ENCODE peak calls at places on chromosomes 16 and 17, in eight cellular contexts. M is stimulated activated CD4-positive, alpha-beta T cell treated with anti-CD3 and anti-CD28 coated beads, Interleukin-1b, Interleukin-23, amount 100 ng/mL, for 48 hours; E is posterior vena cava; J is cardiac muscle cell; X is T-helper 2 cell; K is left lobe of liver; U is NCI-H1436; H is GM06990. F is an unnamed sample.

GRCh38 chr17:37752482-37752881 is 7.6 kb upstream of the HNF1B start:
- DNase-seq in M (no peak), E (no peak), J (no peak), X (no peak), K (no peak), U (no peak), H (no peak), F (peak)

GRCh38 chr17:13002761-13003453 is 14.9 kb downstream of the ELAC2 start:
- DNase-seq in M (peak), E (peak), J (peak), X (peak), K (peak), U (peak), H (no peak), F (peak)

GRCh38 chr17:47829870-47830269 is 1.5 kb downstream of the MRPL10 start:
- DNase-seq in M (no peak), E (no peak), J (no peak), X (no peak), K (no peak), U (no peak), H (no peak), F (no peak)

GRCh38 chr17:2682304-2682938 is 29.1 kb downstream of the CLUH start:
- DNase-seq in M (no peak), E (no peak), J (no peak), X (no peak), K (no peak), U (no peak), H (no peak), F (no peak)

GRCh38 chr16:19578378-19578851 is 22.9 kb downstream of the VPS35L start:
- DNase-seq in M (no peak), E (no peak), J (peak), X (no peak), K (no peak), U (no peak), H (no peak), F (no peak)

GRCh38 chr17:3799181-3799627 is 1.8 kb downstream of the ITGAE start:
- DNase-seq in M (no peak), E (no peak), J (no peak), X (no peak), K (no peak), U (no peak), H (no peak), F (no peak)

GRCh38 chr17:57099165-57099564 is 14.1 kb downstream of the AKAP1 start:
- DNase-seq in M (no peak), E (no peak), J (no peak), X (no peak), K (no peak), U (no peak), H (no peak), F (no peak)

GRCh38 chr16:67942200-67942509 is 1.8 kb downstream of the LCAT start:
- DNase-seq in M (peak), E (no peak), J (peak), X (peak), K (no peak), U (no peak), H (no peak), F (peak)

GRCh38 chr17:18928726-18929125 is 23.2 kb upstream of the SLC5A10 start:
- DNase-seq in M (no peak), E (no peak), J (no peak), X (no peak), K (no peak), U (no peak), H (no peak), F (no peak)

GRCh38 chr16:48734220-48734619 is 124.2 kb upstream of the N4BP1 start:
- DNase-seq in M (no peak), E (no peak), J (no peak), X (no peak), K (no peak), U (peak), H (no peak), F (no peak)

GRCh38 chr16:2686912-2687507 is 4.7 kb downstream of the KCTD5 start:
- DNase-seq in M (no peak), E (peak), J (no peak), X (no peak), K (no peak), U (no peak), H (peak), F (no peak)

GRCh38 chr16:12972246-12972645 is 70.8 kb downstream of the SHISA9 start:
- DNase-seq in M (no peak), E (no peak), J (no peak), X (no peak), K (no peak), U (no peak), H (no peak), F (no peak)

GRCh38 chr17:59837362-59838195 is 55.2 kb downstream of the TUBD1 start:
- DNase-seq in M (peak), E (no peak), J (peak), X (peak), K (peak), U (peak), H (peak), F (peak)

GRCh38 chr17:58783380-58783779 is 27.7 kb downstream of the PPM1E start:
- DNase-seq in M (no peak), E (no peak), J (peak), X (no peak), K (no peak), U (peak), H (no peak), F (no peak)

GRCh38 chr17:67258836-67259468 is 14.0 kb upstream of the HELZ start:
- DNase-seq in M (peak), E (no peak), J (no peak), X (no peak), K (no peak), U (no peak), H (no peak), F (no peak)

GRCh38 chr17:17859909-17860760 is 23.3 kb upstream of the SREBF1 start:
- DNase-seq in M (peak), E (peak), J (peak), X (peak), K (peak), U (peak), H (peak), F (peak)

GRCh38 chr17:74859439-74860228 is at the start of gene GRIN2C:
- DNase-seq in M (no peak), E (no peak), J (no peak), X (peak), K (no peak), U (peak), H (no peak), F (no peak)

GRCh38 chr17:8668181-8668740 is 37.7 kb upstream of the MYH10 start:
- DNase-seq in M (no peak), E (no peak), J (peak), X (no peak), K (no peak), U (no peak), H (no peak), F (no peak)

GRCh38 chr17:41251261-41251660 is 1.8 kb downstream of the KRTAP9-4 start:
- DNase-seq in M (no peak), E (no peak), J (no peak), X (no peak), K (no peak), U (no peak), H (no peak), F (no peak)

GRCh38 chr17:33506889-33507650 is 214.0 kb upstream of the ASIC2 start:
- DNase-seq in M (no peak), E (no peak), J (peak), X (no peak), K (no peak), U (no peak), H (no peak), F (peak)

GRCh38 chr16:88469615-88470395 is 16.7 kb downstream of the ZFPM1 start:
- DNase-seq in M (peak), E (no peak), J (no peak), X (peak), K (no peak), U (no peak), H (no peak), F (no peak)

GRCh38 chr17:28325221-28325620 is 6.2 kb downstream of the TMEM97 start:
- DNase-seq in M (no peak), E (no peak), J (no peak), X (no peak), K (peak), U (no peak), H (no peak), F (no peak)

GRCh38 chr17:48779421-48779820 is 37.6 kb downstream of the TTLL6 start:
- DNase-seq in M (no peak), E (no peak), J (no peak), X (no peak), K (no peak), U (no peak), H (no peak), F (no peak)

GRCh38 chr17:38448208-38448776 is 20.0 kb downstream of the ARHGAP23 start:
- DNase-seq in M (no peak), E (no peak), J (no peak), X (no peak), K (no peak), U (no peak), H (no peak), F (no peak)

GRCh38 chr17:3885970-3886369 is 6.9 kb downstream of the CAMKK1 start:
- DNase-seq in M (no peak), E (no peak), J (peak), X (no peak), K (no peak), U (no peak), H (no peak), F (peak)

GRCh38 chr17:40284085-40284713 is 3.5 kb upstream of the CDC6 start:
- DNase-seq in M (no peak), E (no peak), J (peak), X (no peak), K (no peak), U (no peak), H (no peak), F (peak)

GRCh38 chr17:12230411-12230810 is 209.7 kb downstream of the MAP2K4 start:
- DNase-seq in M (no peak), E (no peak), J (no peak), X (no peak), K (no peak), U (no peak), H (no peak), F (no peak)

GRCh38 chr17:41784207-41784744 is 2.2 kb downstream of the JUP start:
- DNase-seq in M (no peak), E (no peak), J (peak), X (no peak), K (no peak), U (no peak), H (no peak), F (peak)

GRCh38 chr16:56424404-56424765 is 960 bp downstream of the AMFR start:
- DNase-seq in M (no peak), E (no peak), J (no peak), X (no peak), K (no peak), U (no peak), H (no peak), F (no peak)

GRCh38 chr17:81702934-81703746 is at the start of gene MRPL12:
- DNase-seq in M (peak), E (peak), J (peak), X (peak), K (peak), U (peak), H (peak), F (peak)

GRCh38 chr17:35918665-35919064 is 11.9 kb downstream of the RDM1 start:
- DNase-seq in M (no peak), E (no peak), J (no peak), X (no peak), K (no peak), U (no peak), H (no peak), F (no peak)

GRCh38 chr17:55285340-55286301 is 20.9 kb downstream of the HLF start:
- DNase-seq in M (no peak), E (peak), J (peak), X (no peak), K (peak), U (peak), H (no peak), F (peak)

GRCh38 chr16:2473999-2474876 is 689 bp upstream of the TBC1D24 start:
- DNase-seq in M (peak), E (no peak), J (peak), X (peak), K (peak), U (no peak), H (peak), F (no peak)

GRCh38 chr17:1498869-1499268 is 6.4 kb upstream of the MYO1C start:
- DNase-seq in M (no peak), E (no peak), J (peak), X (no peak), K (no peak), U (no peak), H (no peak), F (peak)

GRCh38 chr17:83194761-83195329 is 115.4 kb downstream of the METRNL start:
- DNase-seq in M (no peak), E (peak), J (no peak), X (no peak), K (no peak), U (no peak), H (no peak), F (no peak)

GRCh38 chr17:78484300-78485159 is 92.7 kb downstream of the DNAH17 start:
- DNase-seq in M (peak), E (peak), J (peak), X (peak), K (no peak), U (no peak), H (peak), F (peak)

GRCh38 chr17:55769625-55770000 is 18.8 kb downstream of the PCTP start:
- DNase-seq in M (no peak), E (peak), J (peak), X (no peak), K (no peak), U (no peak), H (no peak), F (peak)

GRCh38 chr16:6558133-6558532 is 774.5 kb upstream of the RBFOX1 start:
- DNase-seq in M (no peak), E (no peak), J (no peak), X (no peak), K (no peak), U (no peak), H (no peak), F (no peak)

GRCh38 chr17:47315451-47316266 is 8.1 kb upstream of the EFCAB13 start:
- DNase-seq in M (peak), E (no peak), J (peak), X (no peak), K (no peak), U (peak), H (no peak), F (peak)

GRCh38 chr17:75565066-75565465 is 22.5 kb upstream of the MYO15B start:
- DNase-seq in M (no peak), E (no peak), J (peak), X (no peak), K (no peak), U (no peak), H (no peak), F (no peak)

F was measured in brain microvascular endothelial cell.